ENCODE peak calls at places on chromosome 17, in six cellular contexts. S is anterior cingulate cortex; I is effector CD4-positive, alpha-beta T cell; V is activated CD4-positive, CD25-positive, alpha-beta regulatory T cell; Y is A549; O is heart right ventricle. L is an unnamed sample.

GRCh38 chr17:67421869-67422273 is 44.8 kb downstream of the PITPNC1 start:
- DNase-seq in I (peak; percentile 57), S (no peak), Y (peak; percentile 95), O (no peak), V (peak; percentile 30), L (no peak)

GRCh38 chr17:47993964-47994363 is 23.1 kb downstream of the CDK5RAP3 start:
- DNase-seq in O (no peak), S (no peak), V (no peak), Y (no peak), I (no peak), L (no peak)

GRCh38 chr17:29027521-29027920 is 15.4 kb upstream of the PIPOX start:
- DNase-seq in O (no peak), I (no peak), S (no peak), Y (no peak), V (no peak), L (no peak)

GRCh38 chr17:54899721-54900456 is 763 bp upstream of the TOM1L1 start:
- DNase-seq in Y (no peak), O (no peak), I (no peak), V (no peak), S (no peak), L (no peak)

GRCh38 chr17:63075969-63076368 is 109.9 kb downstream of the TANC2 start:
- DNase-seq in S (no peak), Y (no peak), I (no peak), V (no peak), O (no peak), L (no peak)

GRCh38 chr17:77861981-77862645 is 96.4 kb upstream of the TNRC6C start:
- DNase-seq in Y (no peak), V (no peak), I (no peak), O (no peak), S (no peak), L (no peak)

GRCh38 chr17:78940708-78941107 is 15.5 kb upstream of the TIMP2 start:
- DNase-seq in S (no peak), V (no peak), Y (no peak), O (no peak), I (no peak), L (no peak)

GRCh38 chr17:45184144-45184543 is 22.5 kb downstream of the HEXIM2 start:
- DNase-seq in Y (no peak), O (no peak), V (no peak), S (no peak), I (no peak), L (no peak)

GRCh38 chr17:8890671-8891070 is 23.2 kb upstream of the PIK3R6 start:
- DNase-seq in V (no peak), S (no peak), Y (no peak), O (no peak), I (no peak), L (no peak)

GRCh38 chr17:76701471-76701967 is 9.2 kb downstream of the MXRA7 start:
- DNase-seq in V (no peak), O (no peak), Y (no peak), S (no peak), I (no peak), L (no peak)

GRCh38 chr17:8905256-8905778 is 37.8 kb upstream of the PIK3R6 start:
- DNase-seq in V (no peak), S (no peak), I (no peak), Y (no peak), O (no peak), L (no peak)

GRCh38 chr17:59428896-59429460 is 97.5 kb downstream of the YPEL2 start:
- DNase-seq in V (no peak), I (no peak), S (no peak), O (no peak), Y (no peak), L (no peak)

GRCh38 chr17:538096-538973 is 176.3 kb downstream of the VPS53 start:
- DNase-seq in I (no peak), O (no peak), S (no peak), Y (no peak), V (no peak), L (no peak)

GRCh38 chr17:76540381-76541300 is 797 bp downstream of the PRCD start:
- DNase-seq in Y (peak; percentile 100), S (peak; percentile 77), I (no peak), V (no peak), O (peak; percentile 90), L (no peak)

GRCh38 chr17:12730931-12731521 is 58.3 kb upstream of the ARHGAP44 start:
- DNase-seq in O (peak; percentile 79), Y (peak; percentile 9), V (no peak), I (no peak), S (no peak), L (no peak)

GRCh38 chr17:57605734-57606105 is 139.4 kb downstream of the CCDC182 start:
- DNase-seq in O (no peak), Y (no peak), S (no peak), I (no peak), V (peak; percentile 16), L (no peak)

GRCh38 chr17:16068323-16068722 is 68.7 kb downstream of the TTC19 start:
- DNase-seq in I (no peak), Y (no peak), V (no peak), S (no peak), O (no peak), L (no peak)

GRCh38 chr17:64024781-64025731 is 4.6 kb upstream of the ICAM2 start:
- DNase-seq in O (no peak), S (no peak), V (no peak), I (peak; percentile 59), Y (no peak), L (no peak)

GRCh38 chr17:77884967-77885641 is 73.4 kb upstream of the TNRC6C start:
- DNase-seq in Y (no peak), S (no peak), O (no peak), I (no peak), V (no peak), L (no peak)

GRCh38 chr17:45170976-45171337 is 9.3 kb downstream of the HEXIM2 start:
- DNase-seq in O (peak; percentile 58), V (no peak), I (no peak), Y (peak; percentile 76), S (no peak), L (no peak)

GRCh38 chr17:28570716-28571254 is 539 bp downstream of the PIGS start:
- DNase-seq in Y (peak; percentile 64), I (peak; percentile 50), O (peak; percentile 19), V (no peak), S (no peak), L (no peak)

GRCh38 chr17:39699818-39700147 is at the start of gene ERBB2:
- DNase-seq in O (peak; percentile 61), V (no peak), Y (peak; percentile 93), S (no peak), I (no peak), L (no peak)

GRCh38 chr17:57859601-57860413 is 10.0 kb upstream of the MRPS23 start:
- DNase-seq in Y (no peak), S (no peak), O (no peak), V (no peak), I (no peak), L (no peak)

GRCh38 chr17:45098869-45099616 is 33.3 kb downstream of the PLCD3 start:
- DNase-seq in V (peak; percentile 60), O (peak; percentile 88), I (peak; percentile 72), Y (peak; percentile 99), S (no peak), L (peak; percentile 74)

GRCh38 chr17:59707971-59708425 is 544 bp downstream of the VMP1 start:
- DNase-seq in S (no peak), O (no peak), V (no peak), I (no peak), Y (peak; percentile 40), L (no peak)

GRCh38 chr17:59842901-59843652 is 49.7 kb downstream of the TUBD1 start:
- DNase-seq in I (peak; percentile 33), S (no peak), V (no peak), O (no peak), Y (peak; percentile 70), L (no peak)

GRCh38 chr17:75689441-75689873 is 22.3 kb downstream of the SAP30BP start:
- DNase-seq in Y (no peak), O (no peak), V (peak; percentile 27), I (peak; percentile 36), S (no peak), L (peak; percentile 42)

GRCh38 chr17:52143536-52143935 is 15.0 kb downstream of the CA10 start:
- DNase-seq in V (no peak), O (no peak), Y (no peak), I (no peak), S (no peak), L (no peak)

GRCh38 chr17:82590216-82590615 is 58.0 kb downstream of the WDR45B start:
- DNase-seq in I (no peak), O (no peak), V (no peak), S (no peak), Y (no peak), L (no peak)

L was measured in memory B cell.